ENCODE peak calls at places on chromosomes 13 and 19, in five cellular contexts. X is testis, F is lower leg skin, B is fibroblast of mammary gland, R is transverse colon. W is an unnamed sample.

GRCh38 chr13:106336663-106337062 is 198.8 kb downstream of the EFNB2 start:
- DNase-seq in X (no peak), F (no peak), B (no peak), R (no peak), W (no peak)

GRCh38 chr13:82654851-82655517 is 1227.3 kb downstream of the SLITRK1 start:
- DNase-seq in X (no peak), F (peak), B (peak), R (peak), W (no peak)

GRCh38 chr19:7618366-7618765 is 11.0 kb downstream of the XAB2 start:
- DNase-seq in X (peak), F (no peak), B (no peak), R (no peak), W (no peak)

GRCh38 chr13:41019027-41019487 is at the start of gene ELF1:
- DNase-seq in X (peak), F (peak), B (peak), R (peak), W (no peak)

GRCh38 chr13:23855360-23855759 is 33.8 kb downstream of the MIPEP start:
- DNase-seq in X (no peak), F (no peak), B (no peak), R (no peak), W (no peak)

GRCh38 chr13:90918551-90918950 is 428.9 kb upstream of the MIR17HG start:
- DNase-seq in X (no peak), F (no peak), B (peak), R (no peak), W (no peak)

GRCh38 chr13:51330741-51331140 is 8.8 kb upstream of the SERPINE3 start:
- DNase-seq in X (peak), F (no peak), B (peak), R (no peak), W (no peak)

GRCh38 chr13:69363360-69363759 is 744.3 kb upstream of the ATXN8OS start:
- DNase-seq in X (no peak), F (no peak), B (no peak), R (no peak), W (no peak)

GRCh38 chr13:96090240-96091101 is 564 bp downstream of the HS6ST3 start:
- DNase-seq in X (peak), F (no peak), B (peak), R (no peak), W (no peak)

GRCh38 chr13:32165791-32166190 is 134.2 kb downstream of the FRY start:
- DNase-seq in X (no peak), F (no peak), B (peak), R (no peak), W (no peak)

GRCh38 chr19:44671400-44671799 is at the start of gene CEACAM19:
- DNase-seq in X (no peak), F (peak), B (peak), R (no peak), W (no peak)

GRCh38 chr13:23966691-23967615 is 69.7 kb upstream of the C1QTNF9B start:
- DNase-seq in X (no peak), F (no peak), B (no peak), R (no peak), W (no peak)

GRCh38 chr19:11324079-11324661 is 15.3 kb downstream of the RAB3D start:
- DNase-seq in X (peak), F (peak), B (peak), R (peak), W (peak)

GRCh38 chr19:56133858-56134654 is 7.0 kb upstream of the ZNF444 start:
- DNase-seq in X (no peak), F (no peak), B (peak), R (no peak), W (no peak)

GRCh38 chr13:62139597-62139996 is 723.9 kb upstream of the PCDH20 start:
- DNase-seq in X (no peak), F (no peak), B (no peak), R (no peak), W (no peak)

GRCh38 chr13:72204291-72204690 is 337.3 kb upstream of the DACH1 start:
- DNase-seq in X (no peak), F (no peak), B (peak), R (no peak), W (no peak)

GRCh38 chr19:8571006-8571411 is 6.2 kb downstream of the MYO1F start:
- DNase-seq in X (peak), F (no peak), B (peak), R (peak), W (no peak)

GRCh38 chr13:113110048-113110851 is 4.7 kb downstream of the F7 start:
- DNase-seq in X (no peak), F (no peak), B (no peak), R (no peak), W (no peak)

GRCh38 chr19:47813304-47813994 is 8.3 kb upstream of the CRX start:
- DNase-seq in X (peak), F (peak), B (peak), R (peak), W (peak)

GRCh38 chr13:76758257-76758656 is 127.9 kb downstream of the KCTD12 start:
- DNase-seq in X (peak), F (no peak), B (no peak), R (no peak), W (no peak)

GRCh38 chr19:16180611-16181010 is 4.6 kb upstream of the FAM32A start:
- DNase-seq in X (no peak), F (no peak), B (peak), R (no peak), W (no peak)

GRCh38 chr19:14149509-14149994 is 13.2 kb upstream of the ASF1B start:
- DNase-seq in X (peak), F (peak), B (peak), R (peak), W (no peak)

GRCh38 chr13:67369895-67370660 is 139.9 kb upstream of the PCDH9 start:
- DNase-seq in X (no peak), F (no peak), B (peak), R (no peak), W (no peak)

GRCh38 chr13:53800011-53800410 is 771.4 kb downstream of the OLFM4 start:
- DNase-seq in X (no peak), F (no peak), B (no peak), R (no peak), W (no peak)

GRCh38 chr13:103303078-103303651 is 236.9 kb upstream of the SLC10A2 start:
- DNase-seq in X (no peak), F (no peak), B (no peak), R (no peak), W (no peak)

GRCh38 chr19:12985049-12985776 is 10.1 kb upstream of the NFIX start:
- DNase-seq in X (peak), F (peak), B (peak), R (peak), W (no peak)

GRCh38 chr19:15074371-15074770 is 7.6 kb upstream of the OR1I1 start:
- DNase-seq in X (no peak), F (no peak), B (no peak), R (no peak), W (no peak)

DNA sequence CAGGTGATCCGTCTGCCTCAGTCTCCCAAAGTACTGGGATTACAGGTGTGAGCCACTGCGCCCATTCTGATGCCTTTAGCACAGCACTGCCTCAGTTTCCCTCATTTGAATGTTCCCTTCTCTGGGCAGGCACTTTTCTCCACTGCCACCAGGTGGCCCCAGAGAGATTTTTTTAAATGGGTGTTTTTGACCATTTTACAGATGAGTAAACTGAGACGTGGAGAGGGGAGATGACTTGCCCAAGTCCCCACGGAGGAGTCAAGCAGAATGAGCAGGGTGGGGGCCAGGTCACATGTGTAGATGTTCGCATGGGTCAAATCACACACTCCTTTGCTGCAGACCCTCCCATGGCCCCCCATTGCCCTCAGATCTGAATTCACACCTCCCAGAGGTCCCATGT is 3.2 kb upstream of the PDE4C start:
- DNase-seq in X (no peak), F (no peak), B (no peak), R (no peak), W (no peak)
- TF ChIP-seq CTCF in X (peak), F (no peak), B (peak), R (peak), W (peak)

DNA sequence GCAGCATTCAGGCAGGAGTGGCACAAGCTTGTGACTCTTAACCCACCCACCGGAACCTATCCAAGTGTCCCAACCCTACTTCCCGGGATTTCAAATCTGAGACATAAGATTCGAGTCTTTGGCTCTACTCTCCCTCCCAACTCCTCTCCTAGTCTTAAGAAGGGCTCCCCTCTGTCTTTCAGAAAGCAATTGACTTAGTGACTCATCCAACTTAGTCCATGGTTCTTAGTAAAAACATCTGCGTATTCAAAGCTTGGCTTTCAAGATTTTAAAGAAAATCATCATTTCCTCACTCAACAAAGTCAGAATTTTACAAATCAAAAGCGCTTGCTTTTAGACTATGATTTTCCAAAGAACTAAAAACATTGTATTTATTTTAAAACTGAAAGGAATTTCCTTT is 79.7 kb upstream of the FREM2 start:
- DNase-seq in X (no peak), F (no peak), B (peak), R (no peak), W (no peak)
- TF ChIP-seq CTCF in X (no peak), F (no peak), B (no peak), R (no peak), W (no peak)

GRCh38 chr19:41708481-41708880 is at the start of gene CEACAM5:
- DNase-seq in X (no peak), F (no peak), B (no peak), R (peak), W (peak)

GRCh38 chr19:41705393-41706174 is 2.8 kb upstream of the CEACAM5 start:
- DNase-seq in X (peak), F (no peak), B (peak), R (peak), W (no peak)

GRCh38 chr19:41707502-41707812 is 969 bp upstream of the CEACAM5 start:
- DNase-seq in X (no peak), F (no peak), B (no peak), R (peak), W (no peak)

GRCh38 chr19:41707871-41708371 is 505 bp upstream of the CEACAM5 start:
- DNase-seq in X (no peak), F (no peak), B (no peak), R (peak), W (no peak)

DNA sequence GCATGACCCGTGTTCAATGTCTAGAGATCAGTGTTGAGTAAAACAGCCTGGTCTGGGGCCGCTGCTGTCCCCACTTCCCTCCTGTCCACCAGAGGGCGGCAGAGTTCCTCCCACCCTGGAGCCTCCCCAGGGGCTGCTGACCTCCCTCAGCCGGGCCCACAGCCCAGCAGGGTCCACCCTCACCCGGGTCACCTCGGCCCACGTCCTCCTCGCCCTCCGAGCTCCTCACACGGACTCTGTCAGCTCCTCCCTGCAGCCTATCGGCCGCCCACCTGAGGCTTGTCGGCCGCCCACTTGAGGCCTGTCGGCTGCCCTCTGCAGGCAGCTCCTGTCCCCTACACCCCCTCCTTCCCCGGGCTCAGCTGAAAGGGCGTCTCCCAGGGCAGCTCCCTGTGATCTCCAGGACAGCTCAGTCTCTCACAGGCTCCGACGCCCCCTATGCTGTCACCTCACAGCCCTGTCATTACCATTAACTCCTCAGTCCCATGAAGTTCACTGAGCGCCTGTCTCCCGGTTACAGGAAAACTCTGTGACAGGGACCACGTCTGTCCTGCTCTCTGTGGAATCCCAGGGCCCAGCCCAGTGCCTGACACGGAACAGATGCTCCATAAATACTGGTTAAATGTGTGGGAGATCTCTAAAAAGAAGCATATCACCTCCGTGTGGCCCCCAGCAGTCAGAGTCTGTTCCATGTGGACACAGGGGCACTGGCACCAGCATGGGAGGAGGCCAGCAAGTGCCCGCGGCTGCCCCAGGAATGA is 1.5 kb upstream of the CEACAM5 start:
- DNase-seq in X (peak), F (no peak), B (peak), R (peak), W (no peak)
- TF ChIP-seq CTCF in X (peak), F (no peak), B (peak), R (peak), W (peak)

DNA sequence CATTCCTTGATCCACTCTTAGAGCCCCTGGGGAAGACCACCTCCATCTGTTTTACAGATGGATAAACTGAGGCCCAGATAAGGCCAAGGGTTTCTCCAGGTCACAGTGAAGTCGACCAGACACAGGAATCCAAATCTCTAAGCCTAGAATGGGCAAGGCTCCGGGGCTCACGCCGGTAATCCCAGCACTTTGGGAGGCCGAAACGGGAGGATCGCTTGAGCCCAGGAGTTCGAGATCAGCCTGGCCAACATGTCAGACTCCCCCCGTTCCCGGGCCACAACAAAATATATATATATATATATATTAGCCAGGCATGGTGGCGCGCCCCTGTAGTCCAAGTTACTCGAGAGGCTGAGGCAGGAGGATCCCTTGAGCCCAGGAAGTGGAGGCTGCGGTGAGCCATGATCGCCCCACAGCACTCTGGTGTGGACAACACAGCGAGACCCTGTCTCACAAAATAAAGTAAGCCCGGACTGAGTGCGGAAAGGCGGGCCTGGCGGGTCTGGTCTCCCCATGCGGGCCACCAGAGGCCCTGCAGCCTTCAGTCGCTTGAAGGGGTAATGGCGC is 615 bp upstream of the RPL13A start:
- DNase-seq in X (no peak), F (no peak), B (no peak), R (no peak), W (no peak)
- TF ChIP-seq CTCF in X (no peak), F (no peak), B (no peak), R (peak), W (no peak)

GRCh38 chr19:5665781-5666513 is 14.4 kb downstream of the MICOS13 start:
- DNase-seq in X (no peak), F (no peak), B (peak), R (no peak), W (no peak)
- TF ChIP-seq CTCF in X (no peak), F (no peak), B (peak), R (no peak), W (no peak)

GRCh38 chr19:46470376-46470775 is 987 bp downstream of the PNMA8A start:
- DNase-seq in X (no peak), F (no peak), B (no peak), R (no peak), W (no peak)

GRCh38 chr19:46469541-46470185 is 1.7 kb downstream of the PNMA8A start:
- DNase-seq in X (no peak), F (no peak), B (no peak), R (no peak), W (no peak)

GRCh38 chr19:46471778-46472543 is 598 bp upstream of the PNMA8A start:
- DNase-seq in X (no peak), F (no peak), B (no peak), R (no peak), W (no peak)

GRCh38 chr19:46472592-46472991 is 1.2 kb upstream of the PNMA8A start:
- DNase-seq in X (no peak), F (no peak), B (no peak), R (no peak), W (no peak)

DNA sequence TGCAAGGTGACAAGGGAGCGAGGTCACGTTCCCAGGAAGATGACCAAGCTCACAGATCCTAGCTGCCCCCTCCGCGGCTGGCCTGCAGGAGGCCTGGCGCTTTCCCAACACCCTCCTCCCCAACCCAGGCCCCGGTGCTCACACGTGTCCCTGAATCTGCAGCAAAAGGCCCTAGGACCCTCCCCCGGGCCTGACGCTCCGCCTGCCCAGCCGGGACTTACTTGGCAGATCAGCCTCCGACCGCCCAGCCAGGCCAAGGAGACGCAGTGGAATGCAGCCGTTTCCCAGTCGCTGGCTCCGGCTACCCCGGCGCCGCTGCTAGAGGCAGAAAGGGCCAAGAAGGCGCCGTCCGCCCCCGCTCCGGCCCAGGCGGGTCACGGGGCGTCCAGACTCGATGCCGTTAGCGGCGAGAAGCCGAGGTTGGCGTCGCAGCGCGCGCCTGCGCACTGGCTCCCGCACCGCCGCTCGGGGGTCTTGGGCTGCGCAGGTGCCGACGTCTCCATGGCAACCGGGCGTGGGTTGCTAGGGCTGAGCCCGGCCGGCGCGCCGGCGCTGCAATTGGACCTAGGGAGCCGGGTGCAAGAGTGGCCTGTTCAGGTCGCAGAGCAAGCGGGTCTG is at the start of gene PNMA8A:
- DNase-seq in X (peak), F (no peak), B (peak), R (peak), W (no peak)
- TF ChIP-seq CTCF in X (no peak), F (no peak), B (no peak), R (peak), W (peak)

DNA sequence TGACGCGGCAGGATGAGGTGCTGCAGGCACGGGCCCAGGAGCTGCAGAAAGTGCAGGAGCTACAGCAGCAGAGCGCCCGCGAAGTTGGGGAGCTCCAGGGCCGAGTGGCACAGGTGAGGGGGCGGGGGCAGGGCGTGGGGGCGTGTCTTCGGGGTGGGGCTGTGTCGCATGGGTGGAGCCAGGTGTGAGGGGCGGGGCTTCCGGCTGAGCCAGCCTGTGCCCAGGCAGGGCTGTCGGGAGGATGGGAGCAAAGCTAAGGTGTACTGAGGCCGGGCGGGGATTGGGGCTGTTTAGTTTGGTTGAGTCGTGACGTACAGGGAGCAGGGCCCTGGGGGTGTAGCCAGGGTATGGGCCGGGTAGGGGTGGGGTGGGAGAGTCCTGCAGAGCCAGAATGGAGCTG is 62.3 kb downstream of the KCNC3 start:
- DNase-seq in X (peak), F (no peak), B (no peak), R (peak), W (no peak)
- TF ChIP-seq CTCF in X (no peak), F (no peak), B (no peak), R (no peak), W (no peak)

GRCh38 chr13:38582133-38582532 is 104.7 kb upstream of the FREM2 start:
- DNase-seq in X (peak), F (no peak), B (peak), R (no peak), W (no peak)
- TF ChIP-seq CTCF in X (no peak), F (no peak), B (peak), R (no peak), W (peak)

W was measured in osteocyte.